ENCODE peak calls at places on chromosomes 12 and 14, in eight cellular contexts. One of them, this sample, is unnamed.

GRCh38 chr14:64507376-64508156 is 3.0 kb downstream of the ZBTB1 start:
- DNase-seq in aorta: no peak
- DNase-seq in Panc1: no peak
- DNase-seq in CD4-positive, CD25-positive, alpha-beta regulatory T cell: no peak
- DNase-seq in thoracic aorta: no peak
- DNase-seq in prostate gland: no peak
- DNase-seq in PC-3: peak
- DNase-seq in WERI-Rb-1: no peak
- DNase-seq in this sample: no peak

GRCh38 chr12:124363376-124363965 is 68.6 kb downstream of the RFLNA start:
- DNase-seq in Panc1: no peak
- DNase-seq in PC-3: no peak
- DNase-seq in CD4-positive, CD25-positive, alpha-beta regulatory T cell: no peak
- DNase-seq in thoracic aorta: no peak
- DNase-seq in prostate gland: no peak
- DNase-seq in aorta: no peak
- DNase-seq in WERI-Rb-1: no peak
- DNase-seq in this sample: no peak

GRCh38 chr14:99009875-99010274 is 262.1 kb downstream of the BCL11B start:
- DNase-seq in Panc1: no peak
- DNase-seq in WERI-Rb-1: no peak
- DNase-seq in thoracic aorta: no peak
- DNase-seq in aorta: no peak
- DNase-seq in PC-3: no peak
- DNase-seq in CD4-positive, CD25-positive, alpha-beta regulatory T cell: peak
- DNase-seq in prostate gland: no peak
- DNase-seq in this sample: no peak

GRCh38 chr14:99479903-99480855 is 480 bp downstream of the SETD3 start:
- DNase-seq in CD4-positive, CD25-positive, alpha-beta regulatory T cell: peak
- DNase-seq in WERI-Rb-1: peak
- DNase-seq in Panc1: no peak
- DNase-seq in thoracic aorta: peak
- DNase-seq in prostate gland: peak
- DNase-seq in PC-3: peak
- DNase-seq in aorta: peak
- DNase-seq in this sample: peak

GRCh38 chr14:21049263-21049662 is 7.1 kb downstream of the RNASE7 start:
- DNase-seq in aorta: no peak
- DNase-seq in prostate gland: no peak
- DNase-seq in CD4-positive, CD25-positive, alpha-beta regulatory T cell: no peak
- DNase-seq in PC-3: no peak
- DNase-seq in WERI-Rb-1: no peak
- DNase-seq in Panc1: no peak
- DNase-seq in thoracic aorta: no peak
- DNase-seq in this sample: peak

GRCh38 chr12:4911316-4911994 is 1.8 kb downstream of the KCNA1 start:
- DNase-seq in thoracic aorta: no peak
- DNase-seq in WERI-Rb-1: no peak
- DNase-seq in PC-3: no peak
- DNase-seq in aorta: no peak
- DNase-seq in Panc1: no peak
- DNase-seq in prostate gland: no peak
- DNase-seq in CD4-positive, CD25-positive, alpha-beta regulatory T cell: no peak
- DNase-seq in this sample: no peak

GRCh38 chr12:59084758-59085383 is 164.6 kb upstream of the LRIG3 start:
- DNase-seq in Panc1: no peak
- DNase-seq in CD4-positive, CD25-positive, alpha-beta regulatory T cell: no peak
- DNase-seq in thoracic aorta: no peak
- DNase-seq in PC-3: no peak
- DNase-seq in prostate gland: no peak
- DNase-seq in WERI-Rb-1: no peak
- DNase-seq in aorta: no peak
- DNase-seq in this sample: peak

GRCh38 chr12:10739157-10740118 is 16.3 kb upstream of the YBX3 start:
- DNase-seq in prostate gland: no peak
- DNase-seq in WERI-Rb-1: no peak
- DNase-seq in Panc1: no peak
- DNase-seq in aorta: no peak
- DNase-seq in thoracic aorta: no peak
- DNase-seq in PC-3: peak
- DNase-seq in CD4-positive, CD25-positive, alpha-beta regulatory T cell: no peak
- DNase-seq in this sample: no peak

GRCh38 chr14:20857630-20858261 is 33.4 kb upstream of the RNASE3 start:
- DNase-seq in aorta: peak
- DNase-seq in CD4-positive, CD25-positive, alpha-beta regulatory T cell: peak
- DNase-seq in PC-3: peak
- DNase-seq in prostate gland: peak
- DNase-seq in Panc1: no peak
- DNase-seq in WERI-Rb-1: peak
- DNase-seq in thoracic aorta: no peak
- DNase-seq in this sample: peak

GRCh38 chr12:68784015-68784414 is 24.0 kb upstream of the MDM2 start:
- DNase-seq in PC-3: no peak
- DNase-seq in prostate gland: no peak
- DNase-seq in WERI-Rb-1: no peak
- DNase-seq in Panc1: no peak
- DNase-seq in thoracic aorta: no peak
- DNase-seq in CD4-positive, CD25-positive, alpha-beta regulatory T cell: no peak
- DNase-seq in aorta: no peak
- DNase-seq in this sample: no peak

GRCh38 chr12:42985506-42985905 is 396.0 kb upstream of the PRICKLE1 start:
- DNase-seq in Panc1: no peak
- DNase-seq in CD4-positive, CD25-positive, alpha-beta regulatory T cell: no peak
- DNase-seq in WERI-Rb-1: peak
- DNase-seq in PC-3: no peak
- DNase-seq in aorta: no peak
- DNase-seq in prostate gland: no peak
- DNase-seq in thoracic aorta: no peak
- DNase-seq in this sample: peak

GRCh38 chr12:87756111-87756510 is 273.1 kb downstream of the C12orf50 start:
- DNase-seq in aorta: no peak
- DNase-seq in Panc1: no peak
- DNase-seq in thoracic aorta: no peak
- DNase-seq in WERI-Rb-1: no peak
- DNase-seq in PC-3: peak
- DNase-seq in prostate gland: no peak
- DNase-seq in CD4-positive, CD25-positive, alpha-beta regulatory T cell: no peak
- DNase-seq in this sample: peak

GRCh38 chr12:92702754-92703679 is at the start of gene PLEKHG7:
- DNase-seq in CD4-positive, CD25-positive, alpha-beta regulatory T cell: peak
- DNase-seq in thoracic aorta: no peak
- DNase-seq in WERI-Rb-1: no peak
- DNase-seq in PC-3: no peak
- DNase-seq in aorta: no peak
- DNase-seq in prostate gland: no peak
- DNase-seq in Panc1: no peak
- DNase-seq in this sample: no peak

GRCh38 chr14:29007990-29008389 is 241.4 kb downstream of the FOXG1 start:
- DNase-seq in thoracic aorta: no peak
- DNase-seq in aorta: no peak
- DNase-seq in Panc1: no peak
- DNase-seq in prostate gland: no peak
- DNase-seq in PC-3: no peak
- DNase-seq in WERI-Rb-1: no peak
- DNase-seq in CD4-positive, CD25-positive, alpha-beta regulatory T cell: no peak
- DNase-seq in this sample: no peak

GRCh38 chr14:66403183-66403582 is 83.0 kb upstream of the CCDC196 start:
- DNase-seq in WERI-Rb-1: peak
- DNase-seq in thoracic aorta: no peak
- DNase-seq in aorta: no peak
- DNase-seq in PC-3: peak
- DNase-seq in CD4-positive, CD25-positive, alpha-beta regulatory T cell: peak
- DNase-seq in prostate gland: no peak
- DNase-seq in Panc1: peak
- DNase-seq in this sample: peak

GRCh38 chr12:64099430-64099829 is 122.7 kb downstream of the KICS2 start:
- DNase-seq in PC-3: peak
- DNase-seq in prostate gland: no peak
- DNase-seq in Panc1: no peak
- DNase-seq in thoracic aorta: no peak
- DNase-seq in WERI-Rb-1: no peak
- DNase-seq in aorta: no peak
- DNase-seq in CD4-positive, CD25-positive, alpha-beta regulatory T cell: no peak
- DNase-seq in this sample: no peak

GRCh38 chr12:124391340-124392261 is 96.7 kb downstream of the RFLNA start:
- DNase-seq in WERI-Rb-1: no peak
- DNase-seq in PC-3: peak
- DNase-seq in aorta: peak
- DNase-seq in prostate gland: no peak
- DNase-seq in thoracic aorta: no peak
- DNase-seq in CD4-positive, CD25-positive, alpha-beta regulatory T cell: peak
- DNase-seq in Panc1: no peak
- DNase-seq in this sample: no peak

GRCh38 chr14:61122862-61123261 is 141.8 kb downstream of the SLC38A6 start:
- DNase-seq in PC-3: no peak
- DNase-seq in Panc1: no peak
- DNase-seq in aorta: no peak
- DNase-seq in thoracic aorta: no peak
- DNase-seq in prostate gland: no peak
- DNase-seq in WERI-Rb-1: no peak
- DNase-seq in CD4-positive, CD25-positive, alpha-beta regulatory T cell: no peak
- DNase-seq in this sample: no peak

GRCh38 chr14:61120576-61120975 is 139.5 kb downstream of the SLC38A6 start:
- DNase-seq in Panc1: no peak
- DNase-seq in PC-3: no peak
- DNase-seq in prostate gland: no peak
- DNase-seq in aorta: no peak
- DNase-seq in CD4-positive, CD25-positive, alpha-beta regulatory T cell: peak
- DNase-seq in WERI-Rb-1: no peak
- DNase-seq in thoracic aorta: no peak
- DNase-seq in this sample: no peak

GRCh38 chr14:61116369-61116768 is 135.3 kb downstream of the SLC38A6 start:
- DNase-seq in thoracic aorta: no peak
- DNase-seq in aorta: no peak
- DNase-seq in CD4-positive, CD25-positive, alpha-beta regulatory T cell: no peak
- DNase-seq in prostate gland: no peak
- DNase-seq in PC-3: peak
- DNase-seq in Panc1: no peak
- DNase-seq in WERI-Rb-1: no peak
- DNase-seq in this sample: no peak

GRCh38 chr14:61121293-61121897 is 140.3 kb downstream of the SLC38A6 start:
- DNase-seq in Panc1: no peak
- DNase-seq in CD4-positive, CD25-positive, alpha-beta regulatory T cell: no peak
- DNase-seq in thoracic aorta: no peak
- DNase-seq in WERI-Rb-1: no peak
- DNase-seq in PC-3: no peak
- DNase-seq in prostate gland: no peak
- DNase-seq in aorta: no peak
- DNase-seq in this sample: no peak

GRCh38 chr14:61119006-61119405 is 138.0 kb downstream of the SLC38A6 start:
- DNase-seq in aorta: no peak
- DNase-seq in WERI-Rb-1: no peak
- DNase-seq in Panc1: no peak
- DNase-seq in PC-3: no peak
- DNase-seq in thoracic aorta: no peak
- DNase-seq in CD4-positive, CD25-positive, alpha-beta regulatory T cell: no peak
- DNase-seq in prostate gland: no peak
- DNase-seq in this sample: no peak
- H3K27ac ChIP-seq in aorta: no peak
- H3K27ac ChIP-seq in WERI-Rb-1: no peak
- H3K27ac ChIP-seq in Panc1: no peak
- H3K27ac ChIP-seq in PC-3: no peak
- H3K27ac ChIP-seq in thoracic aorta: no peak
- H3K27ac ChIP-seq in CD4-positive, CD25-positive, alpha-beta regulatory T cell: no peak
- H3K27ac ChIP-seq in prostate gland: no peak
- H3K27ac ChIP-seq in this sample: no peak

DNA sequence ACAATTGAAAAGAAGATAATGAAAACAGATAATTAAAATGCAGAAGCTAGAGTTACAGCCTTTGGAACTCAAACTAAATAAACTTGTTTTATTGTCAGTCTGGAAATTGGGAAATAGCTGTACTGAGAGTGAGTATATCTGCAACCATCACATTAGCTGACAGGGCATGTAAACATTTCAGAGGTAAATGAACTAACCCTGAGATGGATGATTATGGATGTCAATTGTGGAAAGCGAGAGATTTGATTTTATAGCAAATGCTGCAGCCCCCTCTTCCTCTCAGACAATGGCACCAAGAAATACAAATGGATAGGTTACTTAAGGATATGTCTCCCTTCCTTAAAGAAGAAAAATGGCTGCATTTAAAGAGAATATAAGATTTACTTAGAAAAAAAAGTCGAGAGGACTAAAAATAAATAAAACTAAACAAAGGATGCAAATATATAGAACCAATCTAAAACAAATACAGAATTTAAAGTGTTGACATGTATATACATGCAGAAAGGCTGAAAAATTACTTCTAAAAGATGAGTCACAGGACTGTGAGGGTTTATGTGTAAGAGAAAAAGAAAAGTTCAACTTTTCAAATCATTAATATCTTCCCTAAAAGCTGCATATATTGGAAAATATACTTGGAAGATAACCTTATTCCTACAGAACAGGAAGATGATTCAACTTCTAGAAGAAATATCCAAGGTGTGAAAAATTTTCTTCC is 120.3 kb upstream of the FLRT2 start:
- DNase-seq in WERI-Rb-1: no peak
- DNase-seq in PC-3: no peak
- DNase-seq in Panc1: no peak
- DNase-seq in prostate gland: no peak
- DNase-seq in thoracic aorta: no peak
- DNase-seq in CD4-positive, CD25-positive, alpha-beta regulatory T cell: no peak
- DNase-seq in aorta: no peak
- DNase-seq in this sample: no peak
- H3K27ac ChIP-seq in WERI-Rb-1: no peak
- H3K27ac ChIP-seq in PC-3: no peak
- H3K27ac ChIP-seq in Panc1: no peak
- H3K27ac ChIP-seq in prostate gland: no peak
- H3K27ac ChIP-seq in thoracic aorta: no peak
- H3K27ac ChIP-seq in CD4-positive, CD25-positive, alpha-beta regulatory T cell: no peak
- H3K27ac ChIP-seq in aorta: no peak
- H3K27ac ChIP-seq in this sample: no peak

GRCh38 chr12:32134144-32134888 is 27.7 kb downstream of the BICD1 start:
- DNase-seq in WERI-Rb-1: no peak
- DNase-seq in PC-3: peak
- DNase-seq in CD4-positive, CD25-positive, alpha-beta regulatory T cell: peak
- DNase-seq in prostate gland: no peak
- DNase-seq in Panc1: no peak
- DNase-seq in aorta: no peak
- DNase-seq in thoracic aorta: no peak
- DNase-seq in this sample: peak
- H3K27ac ChIP-seq in WERI-Rb-1: no peak
- H3K27ac ChIP-seq in PC-3: peak
- H3K27ac ChIP-seq in CD4-positive, CD25-positive, alpha-beta regulatory T cell: no peak
- H3K27ac ChIP-seq in prostate gland: no peak
- H3K27ac ChIP-seq in Panc1: no peak
- H3K27ac ChIP-seq in aorta: no peak
- H3K27ac ChIP-seq in thoracic aorta: peak
- H3K27ac ChIP-seq in this sample: no peak

GRCh38 chr12:113271466-113271852 is 50.2 kb downstream of the TPCN1 start:
- DNase-seq in prostate gland: no peak
- DNase-seq in CD4-positive, CD25-positive, alpha-beta regulatory T cell: no peak
- DNase-seq in aorta: no peak
- DNase-seq in thoracic aorta: no peak
- DNase-seq in Panc1: no peak
- DNase-seq in PC-3: no peak
- DNase-seq in WERI-Rb-1: no peak
- DNase-seq in this sample: no peak
- H3K27ac ChIP-seq in prostate gland: peak
- H3K27ac ChIP-seq in CD4-positive, CD25-positive, alpha-beta regulatory T cell: no peak
- H3K27ac ChIP-seq in aorta: peak
- H3K27ac ChIP-seq in thoracic aorta: peak
- H3K27ac ChIP-seq in Panc1: no peak
- H3K27ac ChIP-seq in PC-3: no peak
- H3K27ac ChIP-seq in WERI-Rb-1: no peak
- H3K27ac ChIP-seq in this sample: no peak

This sample was measured in cardiac muscle cell.